ENCODE peak calls at places on chromosomes 3 and 15, in eight cellular contexts. Z is uterus, N is mesenchymal stem cell, M is H9, S is GM12878, T is suprapubic skin, D is tibial nerve, A is tibial artery. Q is an unnamed sample.

GRCh38 chr15:66023322-66023972 is 154.2 kb downstream of the RAB11A start:
- DNase-seq in N (no peak), A (no peak), M (no peak), Z (no peak), T (no peak), D (no peak), S (no peak), Q (no peak)

GRCh38 chr15:45773149-45773548 is 138.3 kb downstream of the SQOR start:
- DNase-seq in Z (no peak), N (no peak), S (no peak), A (no peak), D (no peak), T (no peak), M (no peak), Q (no peak)

GRCh38 chr3:55482496-55483195 is 4.5 kb downstream of the WNT5A start:
- DNase-seq in S (no peak), N (peak; percentile 86), D (no peak), Z (no peak), M (peak; percentile 69), T (no peak), A (no peak), Q (peak; percentile 39)

GRCh38 chr3:72177075-72178050 is 392.4 kb upstream of the PROK2 start:
- DNase-seq in A (peak; percentile 89), M (no peak), T (no peak), Z (peak; percentile 79), D (no peak), N (no peak), S (no peak), Q (peak; percentile 28)

GRCh38 chr3:39705351-39705900 is 104.0 kb upstream of the MYRIP start:
- DNase-seq in D (no peak), M (no peak), S (no peak), T (no peak), Z (no peak), A (no peak), N (no peak), Q (no peak)

GRCh38 chr3:55441499-55441898 is 45.6 kb downstream of the WNT5A start:
- DNase-seq in A (no peak), Z (no peak), N (no peak), D (no peak), M (no peak), T (no peak), S (no peak), Q (no peak)

GRCh38 chr15:78461171-78461881 is 23.3 kb downstream of the IREB2 start:
- DNase-seq in S (no peak), T (no peak), M (no peak), Z (no peak), A (no peak), D (no peak), N (peak; percentile 50), Q (no peak)

GRCh38 chr15:55649058-55649423 is 60.9 kb upstream of the PYGO1 start:
- DNase-seq in Z (no peak), M (no peak), N (peak; percentile 77), D (no peak), S (no peak), T (no peak), A (no peak), Q (no peak)

GRCh38 chr3:69084668-69085542 is at the start of gene ARL6IP5:
- DNase-seq in A (peak; percentile 97), D (peak; percentile 90), N (peak; percentile 93), S (peak; percentile 93), Z (peak; percentile 91), M (peak; percentile 92), T (peak; percentile 99), Q (peak; percentile 95)

GRCh38 chr3:126132751-126133511 is 47.5 kb downstream of the ALDH1L1 start:
- DNase-seq in A (peak; percentile 51), T (peak; percentile 69), D (no peak), Z (peak; percentile 11), M (peak; percentile 67), N (peak; percentile 14), S (no peak), Q (peak; percentile 9)

GRCh38 chr3:9290556-9290955 is 41.1 kb upstream of the SRGAP3 start:
- DNase-seq in S (no peak), M (no peak), Z (no peak), D (no peak), T (no peak), A (no peak), N (no peak), Q (no peak)

DNA sequence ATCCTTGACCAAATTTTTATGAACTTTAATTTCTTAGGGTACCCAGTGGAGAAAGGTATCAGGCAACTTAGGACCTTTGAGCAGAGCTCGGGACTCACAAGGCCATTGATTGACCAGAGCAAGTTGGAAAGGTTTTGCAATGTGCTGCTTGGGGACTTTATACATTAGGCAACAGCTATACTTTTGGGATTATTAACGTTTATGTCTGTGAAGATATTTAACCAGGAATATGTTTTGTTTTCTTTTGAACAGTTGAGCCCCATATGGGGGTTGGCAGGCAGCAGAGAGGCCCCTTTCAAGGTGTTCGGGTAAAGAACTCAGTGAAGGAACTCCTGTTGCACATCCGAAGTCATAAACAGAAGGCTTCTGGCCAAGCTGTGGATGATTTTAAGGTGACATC is 2.5 kb downstream of the NFKBIZ start:
- DNase-seq in A (no peak), S (no peak), M (no peak), D (no peak), N (peak; percentile 59), Z (no peak), T (no peak), Q (no peak)
- H3K27ac ChIP-seq in A (peak overlapping the region; percentile 100), S (peak overlapping the region; percentile 93), M (no peak overlapping the region), D (peak overlapping the region; percentile 100), N (peak overlapping the region; percentile 93), Z (peak overlapping the region; percentile 94), T (peak overlapping the region; percentile 100), Q (peak overlapping the region; percentile 99)

GRCh38 chr3:60095930-60096329 is 1046.1 kb upstream of the CFAP20DC start:
- DNase-seq in T (no peak), N (no peak), D (no peak), M (no peak), S (no peak), Z (no peak), A (no peak), Q (no peak)
- H3K27ac ChIP-seq in T (no peak overlapping the region), N (no peak overlapping the region), D (no peak overlapping the region), M (no peak overlapping the region), S (no peak overlapping the region), Z (no peak overlapping the region), A (no peak overlapping the region), Q (no peak overlapping the region)

DNA sequence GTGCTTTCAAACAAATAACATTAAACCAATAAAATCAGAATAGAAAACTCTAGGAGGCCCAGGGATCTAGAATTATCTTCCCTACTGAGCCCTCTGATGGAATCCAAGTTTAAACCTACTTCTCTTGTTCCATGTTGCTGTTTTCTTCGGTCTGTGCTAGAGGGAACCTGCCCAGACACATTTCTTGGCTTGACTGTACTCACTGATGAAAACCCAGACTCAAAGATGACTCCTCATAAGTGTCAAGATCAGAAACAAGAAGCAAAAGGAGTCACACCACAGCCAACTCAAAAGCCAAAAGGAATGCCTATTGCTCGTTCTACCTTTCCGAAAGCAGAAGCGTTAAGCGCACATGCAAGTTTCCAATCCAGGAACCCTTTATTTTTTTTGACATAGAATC is 31.6 kb downstream of the SCAP start:
- DNase-seq in N (no peak), T (peak; percentile 11), S (no peak), M (no peak), A (no peak), Z (no peak), D (no peak), Q (no peak)
- H3K27ac ChIP-seq in N (no peak overlapping the region), T (peak overlapping the region; percentile 93), S (no peak overlapping the region), M (no peak overlapping the region), A (peak overlapping the region; percentile 55), Z (peak overlapping the region; percentile 63), D (peak overlapping the region; percentile 69), Q (peak overlapping the region; percentile 70)

GRCh38 chr3:149639093-149639486 is 18.7 kb downstream of the WWTR1 start:
- DNase-seq in T (no peak), A (no peak), D (no peak), N (no peak), M (no peak), S (no peak), Z (no peak), Q (no peak)

GRCh38 chr3:149641011-149641728 is 16.7 kb downstream of the WWTR1 start:
- DNase-seq in S (no peak), D (no peak), T (no peak), A (no peak), M (no peak), Z (no peak), N (no peak), Q (no peak)

GRCh38 chr3:149635396-149635795 is 22.4 kb downstream of the WWTR1 start:
- DNase-seq in S (no peak), T (no peak), A (no peak), N (no peak), M (no peak), D (no peak), Z (no peak), Q (no peak)

GRCh38 chr3:149634573-149634972 is 23.3 kb downstream of the WWTR1 start:
- DNase-seq in A (no peak), S (no peak), N (no peak), T (no peak), M (no peak), Z (no peak), D (no peak), Q (no peak)

GRCh38 chr3:149638401-149639092 is 19.3 kb downstream of the WWTR1 start:
- DNase-seq in T (no peak), S (no peak), M (no peak), D (no peak), A (no peak), N (peak; percentile 21), Z (peak; percentile 22), Q (no peak)
- H3K27ac ChIP-seq in T (peak overlapping the region; percentile 42), S (no peak overlapping the region), M (no peak overlapping the region), D (peak overlapping the region; percentile 59), A (peak overlapping the region; percentile 30), N (no peak overlapping the region), Z (peak overlapping the region; percentile 71), Q (no peak overlapping the region)

DNA sequence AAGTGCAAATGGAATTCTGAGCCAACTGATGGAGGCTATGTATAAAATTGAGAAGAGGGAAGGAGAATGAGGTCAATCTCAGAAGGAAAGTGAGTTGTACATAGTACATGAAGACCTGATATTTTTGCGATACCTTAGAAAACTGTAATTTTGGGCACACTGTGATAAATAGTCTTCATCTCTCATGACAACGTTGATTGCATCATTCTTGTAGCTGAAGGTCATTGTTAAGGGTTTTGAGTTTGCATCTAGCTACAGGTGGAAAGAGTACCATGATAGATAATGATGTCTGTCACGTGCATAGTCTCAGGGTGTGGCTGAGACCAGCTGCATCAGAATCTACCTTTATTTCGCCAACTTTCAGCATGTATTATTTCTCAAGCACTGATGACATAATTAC is 435.4 kb upstream of the MDFIC2 start:
- DNase-seq in T (no peak), S (no peak), Z (no peak), M (no peak), N (no peak), A (no peak), D (no peak), Q (no peak)
- H3K27ac ChIP-seq in T (no peak overlapping the region), S (no peak overlapping the region), Z (no peak overlapping the region), M (no peak overlapping the region), N (no peak overlapping the region), A (no peak overlapping the region), D (no peak overlapping the region), Q (no peak overlapping the region)